ENCODE peak calls at places on chromosomes 5 and 9, in eight cellular contexts. One of them, this sample, is unnamed.

GRCh38 chr5:126009566-126009965 is 413.6 kb upstream of the GRAMD2B start:
- DNase-seq in uterus: no peak
- DNase-seq in smooth muscle cell of the brain vasculature: no peak
- DNase-seq in psoas muscle: no peak
- DNase-seq in iPS-NIHi11: peak; percentile 56
- DNase-seq in pulmonary artery endothelial cell: no peak
- DNase-seq in neuronal stem cell: no peak
- DNase-seq in RCC 7860: no peak
- DNase-seq in this sample: no peak

GRCh38 chr5:135533346-135533745 is 2.4 kb downstream of the NEUROG1 start:
- DNase-seq in iPS-NIHi11: no peak
- DNase-seq in RCC 7860: no peak
- DNase-seq in smooth muscle cell of the brain vasculature: no peak
- DNase-seq in uterus: no peak
- DNase-seq in neuronal stem cell: no peak
- DNase-seq in psoas muscle: no peak
- DNase-seq in pulmonary artery endothelial cell: no peak
- DNase-seq in this sample: no peak

GRCh38 chr5:108900668-108901067 is 153.0 kb downstream of the FER start:
- DNase-seq in iPS-NIHi11: no peak
- DNase-seq in neuronal stem cell: no peak
- DNase-seq in pulmonary artery endothelial cell: no peak
- DNase-seq in RCC 7860: no peak
- DNase-seq in smooth muscle cell of the brain vasculature: no peak
- DNase-seq in uterus: no peak
- DNase-seq in psoas muscle: no peak
- DNase-seq in this sample: no peak

GRCh38 chr9:13758876-13759275 is 479.4 kb upstream of the MPDZ start:
- DNase-seq in RCC 7860: no peak
- DNase-seq in neuronal stem cell: no peak
- DNase-seq in pulmonary artery endothelial cell: no peak
- DNase-seq in uterus: no peak
- DNase-seq in smooth muscle cell of the brain vasculature: no peak
- DNase-seq in psoas muscle: no peak
- DNase-seq in iPS-NIHi11: no peak
- DNase-seq in this sample: no peak

GRCh38 chr9:137368431-137369110 is 54.4 kb downstream of the EXD3 start:
- DNase-seq in uterus: no peak
- DNase-seq in pulmonary artery endothelial cell: no peak
- DNase-seq in RCC 7860: no peak
- DNase-seq in smooth muscle cell of the brain vasculature: no peak
- DNase-seq in iPS-NIHi11: no peak
- DNase-seq in neuronal stem cell: no peak
- DNase-seq in psoas muscle: no peak
- DNase-seq in this sample: no peak

GRCh38 chr5:133232011-133232410 is 180.2 kb downstream of the HSPA4 start:
- DNase-seq in uterus: no peak
- DNase-seq in neuronal stem cell: no peak
- DNase-seq in pulmonary artery endothelial cell: no peak
- DNase-seq in iPS-NIHi11: no peak
- DNase-seq in smooth muscle cell of the brain vasculature: no peak
- DNase-seq in psoas muscle: no peak
- DNase-seq in RCC 7860: no peak
- DNase-seq in this sample: no peak

GRCh38 chr9:80602291-80602690 is 1030.5 kb downstream of the TLE4 start:
- DNase-seq in psoas muscle: no peak
- DNase-seq in smooth muscle cell of the brain vasculature: no peak
- DNase-seq in neuronal stem cell: no peak
- DNase-seq in uterus: no peak
- DNase-seq in pulmonary artery endothelial cell: no peak
- DNase-seq in iPS-NIHi11: no peak
- DNase-seq in RCC 7860: no peak
- DNase-seq in this sample: no peak

GRCh38 chr9:16321461-16322119 is 548.9 kb downstream of the BNC2 start:
- DNase-seq in pulmonary artery endothelial cell: no peak
- DNase-seq in psoas muscle: peak; percentile 46
- DNase-seq in iPS-NIHi11: no peak
- DNase-seq in uterus: no peak
- DNase-seq in RCC 7860: peak; percentile 70
- DNase-seq in smooth muscle cell of the brain vasculature: no peak
- DNase-seq in neuronal stem cell: no peak
- DNase-seq in this sample: no peak

GRCh38 chr9:96603305-96604004 is 16.2 kb downstream of the CDC14B start:
- DNase-seq in neuronal stem cell: no peak
- DNase-seq in uterus: no peak
- DNase-seq in pulmonary artery endothelial cell: no peak
- DNase-seq in RCC 7860: no peak
- DNase-seq in psoas muscle: no peak
- DNase-seq in smooth muscle cell of the brain vasculature: no peak
- DNase-seq in iPS-NIHi11: no peak
- DNase-seq in this sample: no peak

GRCh38 chr5:161094411-161094810 is 242.4 kb upstream of the ATP10B start:
- DNase-seq in psoas muscle: no peak
- DNase-seq in pulmonary artery endothelial cell: no peak
- DNase-seq in iPS-NIHi11: no peak
- DNase-seq in RCC 7860: no peak
- DNase-seq in uterus: no peak
- DNase-seq in neuronal stem cell: no peak
- DNase-seq in smooth muscle cell of the brain vasculature: no peak
- DNase-seq in this sample: no peak

GRCh38 chr9:18905033-18905882 is 127.8 kb downstream of the SAXO1 start:
- DNase-seq in psoas muscle: no peak
- DNase-seq in pulmonary artery endothelial cell: no peak
- DNase-seq in smooth muscle cell of the brain vasculature: peak; percentile 46
- DNase-seq in uterus: no peak
- DNase-seq in iPS-NIHi11: no peak
- DNase-seq in RCC 7860: peak; percentile 91
- DNase-seq in neuronal stem cell: no peak
- DNase-seq in this sample: no peak

GRCh38 chr9:98944130-98945074 is 695 bp downstream of the COL15A1 start:
- DNase-seq in smooth muscle cell of the brain vasculature: no peak
- DNase-seq in neuronal stem cell: peak; percentile 27
- DNase-seq in psoas muscle: no peak
- DNase-seq in iPS-NIHi11: peak; percentile 57
- DNase-seq in pulmonary artery endothelial cell: no peak
- DNase-seq in RCC 7860: no peak
- DNase-seq in uterus: peak; percentile 34
- DNase-seq in this sample: no peak

GRCh38 chr5:160001457-160001856 is 7.5 kb upstream of the TTC1 start:
- DNase-seq in uterus: no peak
- DNase-seq in iPS-NIHi11: no peak
- DNase-seq in RCC 7860: no peak
- DNase-seq in psoas muscle: no peak
- DNase-seq in pulmonary artery endothelial cell: no peak
- DNase-seq in neuronal stem cell: no peak
- DNase-seq in smooth muscle cell of the brain vasculature: no peak
- DNase-seq in this sample: no peak

GRCh38 chr5:124343451-124343867 is 403.0 kb downstream of the ZNF608 start:
- DNase-seq in RCC 7860: peak; percentile 86
- DNase-seq in psoas muscle: no peak
- DNase-seq in pulmonary artery endothelial cell: no peak
- DNase-seq in smooth muscle cell of the brain vasculature: peak; percentile 29
- DNase-seq in uterus: no peak
- DNase-seq in iPS-NIHi11: no peak
- DNase-seq in neuronal stem cell: no peak
- DNase-seq in this sample: peak; percentile 65

GRCh38 chr9:109974143-109974917 is 194.3 kb downstream of the PALM2AKAP2 start:
- DNase-seq in iPS-NIHi11: no peak
- DNase-seq in neuronal stem cell: no peak
- DNase-seq in psoas muscle: no peak
- DNase-seq in RCC 7860: no peak
- DNase-seq in pulmonary artery endothelial cell: no peak
- DNase-seq in uterus: no peak
- DNase-seq in smooth muscle cell of the brain vasculature: no peak
- DNase-seq in this sample: no peak

GRCh38 chr5:77282337-77283027 is 72.0 kb downstream of the PDE8B start:
- DNase-seq in uterus: peak; percentile 45
- DNase-seq in psoas muscle: peak; percentile 14
- DNase-seq in neuronal stem cell: no peak
- DNase-seq in iPS-NIHi11: peak; percentile 27
- DNase-seq in RCC 7860: no peak
- DNase-seq in pulmonary artery endothelial cell: no peak
- DNase-seq in smooth muscle cell of the brain vasculature: no peak
- DNase-seq in this sample: no peak

GRCh38 chr9:128607642-128608350 is 48.9 kb downstream of the DYNC2I2 start:
- DNase-seq in psoas muscle: peak; percentile 87
- DNase-seq in neuronal stem cell: no peak
- DNase-seq in uterus: peak; percentile 47
- DNase-seq in iPS-NIHi11: peak; percentile 49
- DNase-seq in RCC 7860: no peak
- DNase-seq in smooth muscle cell of the brain vasculature: no peak
- DNase-seq in pulmonary artery endothelial cell: no peak
- DNase-seq in this sample: no peak

GRCh38 chr5:174182111-174182510 is 136.6 kb downstream of the NSG2 start:
- DNase-seq in uterus: no peak
- DNase-seq in smooth muscle cell of the brain vasculature: no peak
- DNase-seq in neuronal stem cell: no peak
- DNase-seq in psoas muscle: no peak
- DNase-seq in iPS-NIHi11: no peak
- DNase-seq in pulmonary artery endothelial cell: no peak
- DNase-seq in RCC 7860: no peak
- DNase-seq in this sample: no peak

GRCh38 chr5:93279292-93279974 is 301.6 kb downstream of the NR2F1-AS1 start:
- DNase-seq in uterus: no peak
- DNase-seq in smooth muscle cell of the brain vasculature: no peak
- DNase-seq in psoas muscle: no peak
- DNase-seq in neuronal stem cell: no peak
- DNase-seq in iPS-NIHi11: no peak
- DNase-seq in RCC 7860: no peak
- DNase-seq in pulmonary artery endothelial cell: no peak
- DNase-seq in this sample: no peak